ENCODE peak calls at places on chromosomes 12 and 14, in seven cellular contexts. One of them, this sample, is unnamed.

GRCh38 chr12:122309564-122310121 is 43.3 kb upstream of the VPS33A start:
- DNase-seq in A549: no peak
- DNase-seq in testis: no peak
- DNase-seq in suprapubic skin: no peak
- DNase-seq in IMR-90: peak
- DNase-seq in HCT116: no peak
- DNase-seq in gastrocnemius medialis: no peak
- DNase-seq in this sample: no peak

GRCh38 chr12:7989827-7990491 is 42.6 kb upstream of the FOXJ2 start:
- DNase-seq in A549: no peak
- DNase-seq in testis: peak
- DNase-seq in suprapubic skin: peak
- DNase-seq in IMR-90: peak
- DNase-seq in HCT116: no peak
- DNase-seq in gastrocnemius medialis: peak
- DNase-seq in this sample: no peak

GRCh38 chr14:100746326-100746725 is 19.6 kb downstream of the DLK1 start:
- DNase-seq in A549: no peak
- DNase-seq in testis: no peak
- DNase-seq in suprapubic skin: no peak
- DNase-seq in IMR-90: no peak
- DNase-seq in HCT116: no peak
- DNase-seq in gastrocnemius medialis: no peak
- DNase-seq in this sample: no peak

GRCh38 chr12:30989754-30990153 is 63.2 kb downstream of the TSPAN11 start:
- DNase-seq in A549: peak
- DNase-seq in testis: peak
- DNase-seq in suprapubic skin: no peak
- DNase-seq in IMR-90: no peak
- DNase-seq in HCT116: no peak
- DNase-seq in gastrocnemius medialis: no peak
- DNase-seq in this sample: no peak

GRCh38 chr14:50792058-50792477 is 38.9 kb downstream of the NIN start:
- DNase-seq in A549: no peak
- DNase-seq in testis: no peak
- DNase-seq in suprapubic skin: no peak
- DNase-seq in IMR-90: no peak
- DNase-seq in HCT116: no peak
- DNase-seq in gastrocnemius medialis: no peak
- DNase-seq in this sample: no peak

GRCh38 chr14:69711065-69711464 is 55.9 kb upstream of the SRSF5 start:
- DNase-seq in A549: no peak
- DNase-seq in testis: no peak
- DNase-seq in suprapubic skin: no peak
- DNase-seq in IMR-90: peak
- DNase-seq in HCT116: no peak
- DNase-seq in gastrocnemius medialis: peak
- DNase-seq in this sample: no peak

GRCh38 chr12:45503887-45504286 is 225.6 kb upstream of the ARID2 start:
- DNase-seq in A549: no peak
- DNase-seq in testis: no peak
- DNase-seq in suprapubic skin: no peak
- DNase-seq in IMR-90: peak
- DNase-seq in HCT116: no peak
- DNase-seq in gastrocnemius medialis: no peak
- DNase-seq in this sample: no peak

GRCh38 chr12:132163041-132163910 is 19.0 kb downstream of the NOC4L start:
- DNase-seq in A549: no peak
- DNase-seq in testis: no peak
- DNase-seq in suprapubic skin: no peak
- DNase-seq in IMR-90: no peak
- DNase-seq in HCT116: no peak
- DNase-seq in gastrocnemius medialis: no peak
- DNase-seq in this sample: peak

GRCh38 chr14:44170099-44170498 is 337.0 kb downstream of the FSCB start:
- DNase-seq in A549: no peak
- DNase-seq in testis: no peak
- DNase-seq in suprapubic skin: no peak
- DNase-seq in IMR-90: no peak
- DNase-seq in HCT116: no peak
- DNase-seq in gastrocnemius medialis: no peak
- DNase-seq in this sample: no peak

GRCh38 chr14:53979141-53979673 is 22.6 kb upstream of the BMP4 start:
- DNase-seq in A549: peak
- DNase-seq in testis: no peak
- DNase-seq in suprapubic skin: no peak
- DNase-seq in IMR-90: no peak
- DNase-seq in HCT116: no peak
- DNase-seq in gastrocnemius medialis: no peak
- DNase-seq in this sample: no peak

GRCh38 chr14:29584992-29585391 is 342.7 kb downstream of the PRKD1 start:
- DNase-seq in A549: peak
- DNase-seq in testis: peak
- DNase-seq in suprapubic skin: no peak
- DNase-seq in IMR-90: peak
- DNase-seq in HCT116: no peak
- DNase-seq in gastrocnemius medialis: peak
- DNase-seq in this sample: no peak

GRCh38 chr12:25997401-25997973 is 39.0 kb downstream of the RASSF8 start:
- DNase-seq in A549: peak
- DNase-seq in testis: no peak
- DNase-seq in suprapubic skin: no peak
- DNase-seq in IMR-90: peak
- DNase-seq in HCT116: peak
- DNase-seq in gastrocnemius medialis: no peak
- DNase-seq in this sample: peak

GRCh38 chr12:107775093-107775721 is 703 bp downstream of the ASCL4 start:
- DNase-seq in A549: no peak
- DNase-seq in testis: peak
- DNase-seq in suprapubic skin: no peak
- DNase-seq in IMR-90: no peak
- DNase-seq in HCT116: no peak
- DNase-seq in gastrocnemius medialis: no peak
- DNase-seq in this sample: no peak

GRCh38 chr14:68663385-68664076 is 129.3 kb downstream of the ZFP36L1 start:
- DNase-seq in A549: no peak
- DNase-seq in testis: no peak
- DNase-seq in suprapubic skin: no peak
- DNase-seq in IMR-90: peak
- DNase-seq in HCT116: no peak
- DNase-seq in gastrocnemius medialis: no peak
- DNase-seq in this sample: no peak

GRCh38 chr14:29724991-29725390 is 202.7 kb downstream of the PRKD1 start:
- DNase-seq in A549: peak
- DNase-seq in testis: no peak
- DNase-seq in suprapubic skin: no peak
- DNase-seq in IMR-90: peak
- DNase-seq in HCT116: no peak
- DNase-seq in gastrocnemius medialis: no peak
- DNase-seq in this sample: no peak

GRCh38 chr14:61065671-61066070 is 84.6 kb downstream of the SLC38A6 start:
- DNase-seq in A549: no peak
- DNase-seq in testis: no peak
- DNase-seq in suprapubic skin: no peak
- DNase-seq in IMR-90: no peak
- DNase-seq in HCT116: no peak
- DNase-seq in gastrocnemius medialis: no peak
- DNase-seq in this sample: no peak

GRCh38 chr12:52521581-52522266 is 1.5 kb upstream of the KRT5 start:
- DNase-seq in A549: no peak
- DNase-seq in testis: no peak
- DNase-seq in suprapubic skin: peak
- DNase-seq in IMR-90: no peak
- DNase-seq in HCT116: no peak
- DNase-seq in gastrocnemius medialis: no peak
- DNase-seq in this sample: no peak

GRCh38 chr14:76997257-76997970 is 31.1 kb downstream of the IRF2BPL start:
- DNase-seq in A549: no peak
- DNase-seq in testis: no peak
- DNase-seq in suprapubic skin: no peak
- DNase-seq in IMR-90: peak
- DNase-seq in HCT116: no peak
- DNase-seq in gastrocnemius medialis: no peak
- DNase-seq in this sample: no peak

GRCh38 chr14:92199763-92200162 is 78.0 kb downstream of the CPSF2 start:
- DNase-seq in A549: no peak
- DNase-seq in testis: no peak
- DNase-seq in suprapubic skin: no peak
- DNase-seq in IMR-90: no peak
- DNase-seq in HCT116: no peak
- DNase-seq in gastrocnemius medialis: no peak
- DNase-seq in this sample: no peak

GRCh38 chr12:57590536-57590891 is 478 bp upstream of the PIP4K2C start:
- DNase-seq in A549: no peak
- DNase-seq in testis: no peak
- DNase-seq in suprapubic skin: no peak
- DNase-seq in IMR-90: no peak
- DNase-seq in HCT116: no peak
- DNase-seq in gastrocnemius medialis: no peak
- DNase-seq in this sample: no peak

GRCh38 chr12:57592551-57593165 is 1.7 kb downstream of the PIP4K2C start:
- DNase-seq in A549: no peak
- DNase-seq in testis: no peak
- DNase-seq in suprapubic skin: no peak
- DNase-seq in IMR-90: peak
- DNase-seq in HCT116: no peak
- DNase-seq in gastrocnemius medialis: no peak
- DNase-seq in this sample: peak

GRCh38 chr12:57593187-57593586 is 2.2 kb downstream of the PIP4K2C start:
- DNase-seq in A549: no peak
- DNase-seq in testis: no peak
- DNase-seq in suprapubic skin: no peak
- DNase-seq in IMR-90: no peak
- DNase-seq in HCT116: no peak
- DNase-seq in gastrocnemius medialis: no peak
- DNase-seq in this sample: no peak

GRCh38 chr12:57591567-57592325 is 754 bp downstream of the PIP4K2C start:
- DNase-seq in A549: no peak
- DNase-seq in testis: peak
- DNase-seq in suprapubic skin: no peak
- DNase-seq in IMR-90: peak
- DNase-seq in HCT116: no peak
- DNase-seq in gastrocnemius medialis: no peak
- DNase-seq in this sample: no peak

GRCh38 chr12:57590892-57591566 is at the start of gene PIP4K2C:
- DNase-seq in A549: peak
- DNase-seq in testis: peak
- DNase-seq in suprapubic skin: peak
- DNase-seq in IMR-90: peak
- DNase-seq in HCT116: peak
- DNase-seq in gastrocnemius medialis: peak
- DNase-seq in this sample: peak
- TF ChIP-seq POLR2A in A549: peak
- TF ChIP-seq POLR2A in testis: no peak
- TF ChIP-seq POLR2A in suprapubic skin: no peak
- TF ChIP-seq POLR2A in IMR-90: no peak
- TF ChIP-seq POLR2A in HCT116: peak
- TF ChIP-seq POLR2A in gastrocnemius medialis: peak
- TF ChIP-seq POLR2A in this sample: no peak

GRCh38 chr12:101927042-101927441 is 49.7 kb downstream of the DRAM1 start:
- DNase-seq in A549: no peak
- DNase-seq in testis: no peak
- DNase-seq in suprapubic skin: no peak
- DNase-seq in IMR-90: peak
- DNase-seq in HCT116: no peak
- DNase-seq in gastrocnemius medialis: no peak
- DNase-seq in this sample: no peak

GRCh38 chr12:101927999-101928398 is 50.6 kb downstream of the DRAM1 start:
- DNase-seq in A549: no peak
- DNase-seq in testis: no peak
- DNase-seq in suprapubic skin: no peak
- DNase-seq in IMR-90: no peak
- DNase-seq in HCT116: no peak
- DNase-seq in gastrocnemius medialis: no peak
- DNase-seq in this sample: no peak

GRCh38 chr12:101928556-101928955 is 51.2 kb downstream of the DRAM1 start:
- DNase-seq in A549: no peak
- DNase-seq in testis: no peak
- DNase-seq in suprapubic skin: no peak
- DNase-seq in IMR-90: no peak
- DNase-seq in HCT116: no peak
- DNase-seq in gastrocnemius medialis: no peak
- DNase-seq in this sample: no peak

GRCh38 chr12:101931498-101932326 is 54.3 kb downstream of the DRAM1 start:
- DNase-seq in A549: no peak
- DNase-seq in testis: no peak
- DNase-seq in suprapubic skin: no peak
- DNase-seq in IMR-90: no peak
- DNase-seq in HCT116: no peak
- DNase-seq in gastrocnemius medialis: no peak
- DNase-seq in this sample: no peak

DNA sequence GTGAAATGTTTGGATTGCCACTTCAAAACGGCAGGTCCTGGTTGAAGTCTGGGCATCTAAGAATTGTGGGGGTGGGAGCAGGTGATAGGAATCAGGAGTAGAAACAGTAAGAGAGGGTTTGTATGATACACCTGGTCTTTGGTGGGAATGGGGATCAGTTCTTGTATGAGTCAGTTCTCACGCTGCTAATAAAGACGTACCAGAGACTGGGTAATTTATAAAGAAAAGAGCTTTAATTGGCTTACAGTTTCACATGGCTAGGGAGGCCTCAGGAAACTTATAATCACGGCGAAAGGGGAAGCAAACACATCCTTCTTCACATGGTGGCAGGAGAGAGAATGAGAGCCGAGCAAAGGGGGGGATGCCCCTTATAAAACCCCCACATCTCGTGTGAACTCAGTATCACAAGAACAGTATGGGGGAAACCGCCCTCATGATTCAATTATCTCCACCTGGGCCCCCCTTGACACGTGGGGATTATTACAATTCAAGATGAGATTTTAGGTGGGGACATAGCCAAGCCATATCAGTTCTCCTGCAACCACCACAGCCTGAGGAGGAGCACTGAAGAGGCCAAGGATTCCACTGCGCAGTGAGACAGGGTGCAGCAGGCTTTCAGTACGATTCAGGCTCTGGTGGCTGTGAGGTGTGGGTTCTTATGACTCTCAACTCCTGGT is 52.1 kb downstream of the DRAM1 start:
- DNase-seq in A549: no peak
- DNase-seq in testis: no peak
- DNase-seq in suprapubic skin: no peak
- DNase-seq in IMR-90: no peak
- DNase-seq in HCT116: no peak
- DNase-seq in gastrocnemius medialis: no peak
- DNase-seq in this sample: no peak
- TF ChIP-seq POLR2A in A549: no peak
- TF ChIP-seq POLR2A in testis: no peak
- TF ChIP-seq POLR2A in suprapubic skin: no peak
- TF ChIP-seq POLR2A in IMR-90: no peak
- TF ChIP-seq POLR2A in HCT116: no peak
- TF ChIP-seq POLR2A in gastrocnemius medialis: no peak
- TF ChIP-seq POLR2A in this sample: no peak

GRCh38 chr14:39114073-39114838 is at the start of gene GEMIN2:
- DNase-seq in A549: peak
- DNase-seq in testis: peak
- DNase-seq in suprapubic skin: peak
- DNase-seq in IMR-90: peak
- DNase-seq in HCT116: peak
- DNase-seq in gastrocnemius medialis: peak
- DNase-seq in this sample: peak
- TF ChIP-seq POLR2A in A549: peak
- TF ChIP-seq POLR2A in testis: no peak
- TF ChIP-seq POLR2A in suprapubic skin: peak
- TF ChIP-seq POLR2A in IMR-90: no peak
- TF ChIP-seq POLR2A in HCT116: peak
- TF ChIP-seq POLR2A in gastrocnemius medialis: peak
- TF ChIP-seq POLR2A in this sample: peak

GRCh38 chr14:102078840-102079699 is 7.8 kb downstream of the HSP90AA1 start:
- DNase-seq in A549: no peak
- DNase-seq in testis: no peak
- DNase-seq in suprapubic skin: no peak
- DNase-seq in IMR-90: no peak
- DNase-seq in HCT116: no peak
- DNase-seq in gastrocnemius medialis: no peak
- DNase-seq in this sample: no peak
- TF ChIP-seq POLR2A in A549: peak
- TF ChIP-seq POLR2A in testis: no peak
- TF ChIP-seq POLR2A in suprapubic skin: no peak
- TF ChIP-seq POLR2A in IMR-90: no peak
- TF ChIP-seq POLR2A in HCT116: no peak
- TF ChIP-seq POLR2A in gastrocnemius medialis: no peak
- TF ChIP-seq POLR2A in this sample: no peak

This sample was measured in H54.